ENCODE peak calls at places on chromosomes 11 and 22, in ten cellular contexts. One of them, this sample, is unnamed.

GRCh38 chr11:130510407-130511006 is 62.1 kb downstream of the ADAMTS15 start:
- DNase-seq in mesendoderm: no peak
- DNase-seq in GOT3: no peak
- DNase-seq in effector memory CD8-positive, alpha-beta T cell: no peak
- DNase-seq in stimulated activated CD4-positive, alpha-beta T cell treated with anti-CD3 and anti-CD28 coated beads, TNF-alpha, amount 100 ng/mL, for 4 hours: no peak
- DNase-seq in NCI-H1092 treated with DMSO at 0.1 percent for 48 hours: no peak
- DNase-seq in Ammon's horn: no peak
- DNase-seq in coronary artery: no peak
- DNase-seq in activated CD8-positive, alpha-beta memory T cell treated with anti-CD3 and anti-CD28 coated beads, Interleukin-2, amount 50 U/mL, for 4 hours: no peak
- DNase-seq in renal cortical epithelial cell: no peak
- DNase-seq in this sample: no peak

GRCh38 chr11:12063251-12063650 is 47.1 kb upstream of the MICAL2 start:
- DNase-seq in mesendoderm: no peak
- DNase-seq in GOT3: no peak
- DNase-seq in effector memory CD8-positive, alpha-beta T cell: no peak
- DNase-seq in stimulated activated CD4-positive, alpha-beta T cell treated with anti-CD3 and anti-CD28 coated beads, TNF-alpha, amount 100 ng/mL, for 4 hours: no peak
- DNase-seq in NCI-H1092 treated with DMSO at 0.1 percent for 48 hours: no peak
- DNase-seq in Ammon's horn: no peak
- DNase-seq in coronary artery: no peak
- DNase-seq in activated CD8-positive, alpha-beta memory T cell treated with anti-CD3 and anti-CD28 coated beads, Interleukin-2, amount 50 U/mL, for 4 hours: no peak
- DNase-seq in renal cortical epithelial cell: peak
- DNase-seq in this sample: no peak

GRCh38 chr11:64655901-64656601 is 65.0 kb downstream of the SLC22A12 start:
- DNase-seq in mesendoderm: no peak
- DNase-seq in GOT3: no peak
- DNase-seq in effector memory CD8-positive, alpha-beta T cell: no peak
- DNase-seq in stimulated activated CD4-positive, alpha-beta T cell treated with anti-CD3 and anti-CD28 coated beads, TNF-alpha, amount 100 ng/mL, for 4 hours: no peak
- DNase-seq in NCI-H1092 treated with DMSO at 0.1 percent for 48 hours: no peak
- DNase-seq in Ammon's horn: no peak
- DNase-seq in coronary artery: no peak
- DNase-seq in activated CD8-positive, alpha-beta memory T cell treated with anti-CD3 and anti-CD28 coated beads, Interleukin-2, amount 50 U/mL, for 4 hours: no peak
- DNase-seq in renal cortical epithelial cell: no peak
- DNase-seq in this sample: no peak

GRCh38 chr11:133906746-133907145 is 50.0 kb downstream of the IGSF9B start:
- DNase-seq in mesendoderm: no peak
- DNase-seq in GOT3: no peak
- DNase-seq in effector memory CD8-positive, alpha-beta T cell: no peak
- DNase-seq in stimulated activated CD4-positive, alpha-beta T cell treated with anti-CD3 and anti-CD28 coated beads, TNF-alpha, amount 100 ng/mL, for 4 hours: no peak
- DNase-seq in NCI-H1092 treated with DMSO at 0.1 percent for 48 hours: no peak
- DNase-seq in Ammon's horn: no peak
- DNase-seq in coronary artery: no peak
- DNase-seq in activated CD8-positive, alpha-beta memory T cell treated with anti-CD3 and anti-CD28 coated beads, Interleukin-2, amount 50 U/mL, for 4 hours: no peak
- DNase-seq in renal cortical epithelial cell: no peak
- DNase-seq in this sample: no peak

GRCh38 chr11:17760102-17761029 is 25.8 kb downstream of the KCNC1 start:
- DNase-seq in mesendoderm: peak
- DNase-seq in GOT3: no peak
- DNase-seq in effector memory CD8-positive, alpha-beta T cell: no peak
- DNase-seq in stimulated activated CD4-positive, alpha-beta T cell treated with anti-CD3 and anti-CD28 coated beads, TNF-alpha, amount 100 ng/mL, for 4 hours: no peak
- DNase-seq in NCI-H1092 treated with DMSO at 0.1 percent for 48 hours: peak
- DNase-seq in Ammon's horn: peak
- DNase-seq in coronary artery: no peak
- DNase-seq in activated CD8-positive, alpha-beta memory T cell treated with anti-CD3 and anti-CD28 coated beads, Interleukin-2, amount 50 U/mL, for 4 hours: no peak
- DNase-seq in renal cortical epithelial cell: peak
- DNase-seq in this sample: no peak

GRCh38 chr11:34439521-34440258 is 956 bp downstream of the CAT start:
- DNase-seq in mesendoderm: no peak
- DNase-seq in GOT3: no peak
- DNase-seq in effector memory CD8-positive, alpha-beta T cell: no peak
- DNase-seq in stimulated activated CD4-positive, alpha-beta T cell treated with anti-CD3 and anti-CD28 coated beads, TNF-alpha, amount 100 ng/mL, for 4 hours: no peak
- DNase-seq in NCI-H1092 treated with DMSO at 0.1 percent for 48 hours: no peak
- DNase-seq in Ammon's horn: no peak
- DNase-seq in coronary artery: no peak
- DNase-seq in activated CD8-positive, alpha-beta memory T cell treated with anti-CD3 and anti-CD28 coated beads, Interleukin-2, amount 50 U/mL, for 4 hours: no peak
- DNase-seq in renal cortical epithelial cell: no peak
- DNase-seq in this sample: no peak

GRCh38 chr11:44418438-44418795 is 108.5 kb upstream of the ALX4 start:
- DNase-seq in mesendoderm: no peak
- DNase-seq in GOT3: no peak
- DNase-seq in effector memory CD8-positive, alpha-beta T cell: no peak
- DNase-seq in stimulated activated CD4-positive, alpha-beta T cell treated with anti-CD3 and anti-CD28 coated beads, TNF-alpha, amount 100 ng/mL, for 4 hours: no peak
- DNase-seq in NCI-H1092 treated with DMSO at 0.1 percent for 48 hours: no peak
- DNase-seq in Ammon's horn: no peak
- DNase-seq in coronary artery: peak
- DNase-seq in activated CD8-positive, alpha-beta memory T cell treated with anti-CD3 and anti-CD28 coated beads, Interleukin-2, amount 50 U/mL, for 4 hours: no peak
- DNase-seq in renal cortical epithelial cell: no peak
- DNase-seq in this sample: no peak

GRCh38 chr22:43400449-43400848 is 11.4 kb upstream of the MPPED1 start:
- DNase-seq in mesendoderm: no peak
- DNase-seq in GOT3: no peak
- DNase-seq in effector memory CD8-positive, alpha-beta T cell: no peak
- DNase-seq in stimulated activated CD4-positive, alpha-beta T cell treated with anti-CD3 and anti-CD28 coated beads, TNF-alpha, amount 100 ng/mL, for 4 hours: no peak
- DNase-seq in NCI-H1092 treated with DMSO at 0.1 percent for 48 hours: no peak
- DNase-seq in Ammon's horn: no peak
- DNase-seq in coronary artery: no peak
- DNase-seq in activated CD8-positive, alpha-beta memory T cell treated with anti-CD3 and anti-CD28 coated beads, Interleukin-2, amount 50 U/mL, for 4 hours: no peak
- DNase-seq in renal cortical epithelial cell: no peak
- DNase-seq in this sample: no peak

GRCh38 chr22:45775062-45775461 is 103.4 kb downstream of the ATXN10 start:
- DNase-seq in mesendoderm: no peak
- DNase-seq in GOT3: no peak
- DNase-seq in effector memory CD8-positive, alpha-beta T cell: no peak
- DNase-seq in stimulated activated CD4-positive, alpha-beta T cell treated with anti-CD3 and anti-CD28 coated beads, TNF-alpha, amount 100 ng/mL, for 4 hours: no peak
- DNase-seq in NCI-H1092 treated with DMSO at 0.1 percent for 48 hours: no peak
- DNase-seq in Ammon's horn: no peak
- DNase-seq in coronary artery: no peak
- DNase-seq in activated CD8-positive, alpha-beta memory T cell treated with anti-CD3 and anti-CD28 coated beads, Interleukin-2, amount 50 U/mL, for 4 hours: no peak
- DNase-seq in renal cortical epithelial cell: no peak
- DNase-seq in this sample: no peak

GRCh38 chr11:129418039-129418438 is 42.4 kb downstream of the BARX2 start:
- DNase-seq in mesendoderm: no peak
- DNase-seq in GOT3: no peak
- DNase-seq in effector memory CD8-positive, alpha-beta T cell: no peak
- DNase-seq in stimulated activated CD4-positive, alpha-beta T cell treated with anti-CD3 and anti-CD28 coated beads, TNF-alpha, amount 100 ng/mL, for 4 hours: no peak
- DNase-seq in NCI-H1092 treated with DMSO at 0.1 percent for 48 hours: no peak
- DNase-seq in Ammon's horn: no peak
- DNase-seq in coronary artery: no peak
- DNase-seq in activated CD8-positive, alpha-beta memory T cell treated with anti-CD3 and anti-CD28 coated beads, Interleukin-2, amount 50 U/mL, for 4 hours: no peak
- DNase-seq in renal cortical epithelial cell: peak
- DNase-seq in this sample: no peak

GRCh38 chr11:127925430-127925829 is 661.9 kb downstream of the ETS1 start:
- DNase-seq in mesendoderm: no peak
- DNase-seq in GOT3: no peak
- DNase-seq in effector memory CD8-positive, alpha-beta T cell: no peak
- DNase-seq in stimulated activated CD4-positive, alpha-beta T cell treated with anti-CD3 and anti-CD28 coated beads, TNF-alpha, amount 100 ng/mL, for 4 hours: no peak
- DNase-seq in NCI-H1092 treated with DMSO at 0.1 percent for 48 hours: no peak
- DNase-seq in Ammon's horn: no peak
- DNase-seq in coronary artery: no peak
- DNase-seq in activated CD8-positive, alpha-beta memory T cell treated with anti-CD3 and anti-CD28 coated beads, Interleukin-2, amount 50 U/mL, for 4 hours: no peak
- DNase-seq in renal cortical epithelial cell: peak
- DNase-seq in this sample: peak

GRCh38 chr11:102287963-102288744 is 29.1 kb upstream of the BIRC3 start:
- DNase-seq in mesendoderm: peak
- DNase-seq in GOT3: no peak
- DNase-seq in effector memory CD8-positive, alpha-beta T cell: peak
- DNase-seq in stimulated activated CD4-positive, alpha-beta T cell treated with anti-CD3 and anti-CD28 coated beads, TNF-alpha, amount 100 ng/mL, for 4 hours: no peak
- DNase-seq in NCI-H1092 treated with DMSO at 0.1 percent for 48 hours: peak
- DNase-seq in Ammon's horn: peak
- DNase-seq in coronary artery: no peak
- DNase-seq in activated CD8-positive, alpha-beta memory T cell treated with anti-CD3 and anti-CD28 coated beads, Interleukin-2, amount 50 U/mL, for 4 hours: no peak
- DNase-seq in renal cortical epithelial cell: peak
- DNase-seq in this sample: no peak

GRCh38 chr11:69691449-69691848 is 12.4 kb downstream of the FGF19 start:
- DNase-seq in mesendoderm: peak
- DNase-seq in GOT3: no peak
- DNase-seq in effector memory CD8-positive, alpha-beta T cell: no peak
- DNase-seq in stimulated activated CD4-positive, alpha-beta T cell treated with anti-CD3 and anti-CD28 coated beads, TNF-alpha, amount 100 ng/mL, for 4 hours: no peak
- DNase-seq in NCI-H1092 treated with DMSO at 0.1 percent for 48 hours: no peak
- DNase-seq in Ammon's horn: no peak
- DNase-seq in coronary artery: no peak
- DNase-seq in activated CD8-positive, alpha-beta memory T cell treated with anti-CD3 and anti-CD28 coated beads, Interleukin-2, amount 50 U/mL, for 4 hours: no peak
- DNase-seq in renal cortical epithelial cell: no peak
- DNase-seq in this sample: no peak

GRCh38 chr11:36976740-36977139 is 378.7 kb upstream of the RAG2 start:
- DNase-seq in mesendoderm: no peak
- DNase-seq in GOT3: no peak
- DNase-seq in effector memory CD8-positive, alpha-beta T cell: no peak
- DNase-seq in stimulated activated CD4-positive, alpha-beta T cell treated with anti-CD3 and anti-CD28 coated beads, TNF-alpha, amount 100 ng/mL, for 4 hours: no peak
- DNase-seq in NCI-H1092 treated with DMSO at 0.1 percent for 48 hours: no peak
- DNase-seq in Ammon's horn: no peak
- DNase-seq in coronary artery: no peak
- DNase-seq in activated CD8-positive, alpha-beta memory T cell treated with anti-CD3 and anti-CD28 coated beads, Interleukin-2, amount 50 U/mL, for 4 hours: no peak
- DNase-seq in renal cortical epithelial cell: no peak
- DNase-seq in this sample: no peak

GRCh38 chr22:37739611-37740049 is 42.8 kb downstream of the TRIOBP start:
- DNase-seq in mesendoderm: no peak
- DNase-seq in GOT3: no peak
- DNase-seq in effector memory CD8-positive, alpha-beta T cell: no peak
- DNase-seq in stimulated activated CD4-positive, alpha-beta T cell treated with anti-CD3 and anti-CD28 coated beads, TNF-alpha, amount 100 ng/mL, for 4 hours: no peak
- DNase-seq in NCI-H1092 treated with DMSO at 0.1 percent for 48 hours: no peak
- DNase-seq in Ammon's horn: peak
- DNase-seq in coronary artery: no peak
- DNase-seq in activated CD8-positive, alpha-beta memory T cell treated with anti-CD3 and anti-CD28 coated beads, Interleukin-2, amount 50 U/mL, for 4 hours: no peak
- DNase-seq in renal cortical epithelial cell: no peak
- DNase-seq in this sample: no peak

GRCh38 chr11:69394234-69394891 is 87.1 kb upstream of the LINC01488 start:
- DNase-seq in mesendoderm: no peak
- DNase-seq in GOT3: no peak
- DNase-seq in effector memory CD8-positive, alpha-beta T cell: no peak
- DNase-seq in stimulated activated CD4-positive, alpha-beta T cell treated with anti-CD3 and anti-CD28 coated beads, TNF-alpha, amount 100 ng/mL, for 4 hours: no peak
- DNase-seq in NCI-H1092 treated with DMSO at 0.1 percent for 48 hours: no peak
- DNase-seq in Ammon's horn: peak
- DNase-seq in coronary artery: no peak
- DNase-seq in activated CD8-positive, alpha-beta memory T cell treated with anti-CD3 and anti-CD28 coated beads, Interleukin-2, amount 50 U/mL, for 4 hours: peak
- DNase-seq in renal cortical epithelial cell: no peak
- DNase-seq in this sample: no peak

GRCh38 chr22:43681724-43682360 is 130.3 kb downstream of the EFCAB6 start:
- DNase-seq in mesendoderm: peak
- DNase-seq in GOT3: no peak
- DNase-seq in effector memory CD8-positive, alpha-beta T cell: no peak
- DNase-seq in stimulated activated CD4-positive, alpha-beta T cell treated with anti-CD3 and anti-CD28 coated beads, TNF-alpha, amount 100 ng/mL, for 4 hours: no peak
- DNase-seq in NCI-H1092 treated with DMSO at 0.1 percent for 48 hours: no peak
- DNase-seq in Ammon's horn: no peak
- DNase-seq in coronary artery: no peak
- DNase-seq in activated CD8-positive, alpha-beta memory T cell treated with anti-CD3 and anti-CD28 coated beads, Interleukin-2, amount 50 U/mL, for 4 hours: no peak
- DNase-seq in renal cortical epithelial cell: no peak
- DNase-seq in this sample: no peak

GRCh38 chr11:112315861-112316739 is 55.4 kb upstream of the PLET1 start:
- DNase-seq in mesendoderm: no peak
- DNase-seq in GOT3: no peak
- DNase-seq in effector memory CD8-positive, alpha-beta T cell: no peak
- DNase-seq in stimulated activated CD4-positive, alpha-beta T cell treated with anti-CD3 and anti-CD28 coated beads, TNF-alpha, amount 100 ng/mL, for 4 hours: no peak
- DNase-seq in NCI-H1092 treated with DMSO at 0.1 percent for 48 hours: no peak
- DNase-seq in Ammon's horn: no peak
- DNase-seq in coronary artery: no peak
- DNase-seq in activated CD8-positive, alpha-beta memory T cell treated with anti-CD3 and anti-CD28 coated beads, Interleukin-2, amount 50 U/mL, for 4 hours: no peak
- DNase-seq in renal cortical epithelial cell: no peak
- DNase-seq in this sample: no peak

GRCh38 chr11:10911907-10912306 is 54.1 kb upstream of the ZBED5 start:
- DNase-seq in mesendoderm: no peak
- DNase-seq in GOT3: no peak
- DNase-seq in effector memory CD8-positive, alpha-beta T cell: no peak
- DNase-seq in stimulated activated CD4-positive, alpha-beta T cell treated with anti-CD3 and anti-CD28 coated beads, TNF-alpha, amount 100 ng/mL, for 4 hours: no peak
- DNase-seq in NCI-H1092 treated with DMSO at 0.1 percent for 48 hours: no peak
- DNase-seq in Ammon's horn: no peak
- DNase-seq in coronary artery: no peak
- DNase-seq in activated CD8-positive, alpha-beta memory T cell treated with anti-CD3 and anti-CD28 coated beads, Interleukin-2, amount 50 U/mL, for 4 hours: no peak
- DNase-seq in renal cortical epithelial cell: no peak
- DNase-seq in this sample: no peak

GRCh38 chr11:34806875-34807274 is 109.3 kb downstream of the APIP start:
- DNase-seq in mesendoderm: peak
- DNase-seq in GOT3: no peak
- DNase-seq in effector memory CD8-positive, alpha-beta T cell: no peak
- DNase-seq in stimulated activated CD4-positive, alpha-beta T cell treated with anti-CD3 and anti-CD28 coated beads, TNF-alpha, amount 100 ng/mL, for 4 hours: no peak
- DNase-seq in NCI-H1092 treated with DMSO at 0.1 percent for 48 hours: no peak
- DNase-seq in Ammon's horn: no peak
- DNase-seq in coronary artery: no peak
- DNase-seq in activated CD8-positive, alpha-beta memory T cell treated with anti-CD3 and anti-CD28 coated beads, Interleukin-2, amount 50 U/mL, for 4 hours: no peak
- DNase-seq in renal cortical epithelial cell: no peak
- DNase-seq in this sample: no peak

GRCh38 chr11:128830836-128831780 is 36.0 kb downstream of the KCNJ1 start:
- DNase-seq in mesendoderm: peak
- DNase-seq in GOT3: peak
- DNase-seq in effector memory CD8-positive, alpha-beta T cell: peak
- DNase-seq in stimulated activated CD4-positive, alpha-beta T cell treated with anti-CD3 and anti-CD28 coated beads, TNF-alpha, amount 100 ng/mL, for 4 hours: peak
- DNase-seq in NCI-H1092 treated with DMSO at 0.1 percent for 48 hours: peak
- DNase-seq in Ammon's horn: peak
- DNase-seq in coronary artery: peak
- DNase-seq in activated CD8-positive, alpha-beta memory T cell treated with anti-CD3 and anti-CD28 coated beads, Interleukin-2, amount 50 U/mL, for 4 hours: peak
- DNase-seq in renal cortical epithelial cell: peak
- DNase-seq in this sample: peak

GRCh38 chr22:44576311-44577260 is 78.6 kb upstream of the RTL6 start:
- DNase-seq in mesendoderm: no peak
- DNase-seq in GOT3: no peak
- DNase-seq in effector memory CD8-positive, alpha-beta T cell: no peak
- DNase-seq in stimulated activated CD4-positive, alpha-beta T cell treated with anti-CD3 and anti-CD28 coated beads, TNF-alpha, amount 100 ng/mL, for 4 hours: no peak
- DNase-seq in NCI-H1092 treated with DMSO at 0.1 percent for 48 hours: no peak
- DNase-seq in Ammon's horn: no peak
- DNase-seq in coronary artery: no peak
- DNase-seq in activated CD8-positive, alpha-beta memory T cell treated with anti-CD3 and anti-CD28 coated beads, Interleukin-2, amount 50 U/mL, for 4 hours: no peak
- DNase-seq in renal cortical epithelial cell: no peak
- DNase-seq in this sample: no peak

GRCh38 chr11:17651061-17651460 is 68.3 kb upstream of the MYOD1 start:
- DNase-seq in mesendoderm: no peak
- DNase-seq in GOT3: no peak
- DNase-seq in effector memory CD8-positive, alpha-beta T cell: no peak
- DNase-seq in stimulated activated CD4-positive, alpha-beta T cell treated with anti-CD3 and anti-CD28 coated beads, TNF-alpha, amount 100 ng/mL, for 4 hours: no peak
- DNase-seq in NCI-H1092 treated with DMSO at 0.1 percent for 48 hours: no peak
- DNase-seq in Ammon's horn: no peak
- DNase-seq in coronary artery: no peak
- DNase-seq in activated CD8-positive, alpha-beta memory T cell treated with anti-CD3 and anti-CD28 coated beads, Interleukin-2, amount 50 U/mL, for 4 hours: no peak
- DNase-seq in renal cortical epithelial cell: no peak
- DNase-seq in this sample: no peak

GRCh38 chr11:121659811-121660210 is 207.0 kb upstream of the SORL1-AS1 start:
- DNase-seq in mesendoderm: no peak
- DNase-seq in GOT3: no peak
- DNase-seq in effector memory CD8-positive, alpha-beta T cell: no peak
- DNase-seq in stimulated activated CD4-positive, alpha-beta T cell treated with anti-CD3 and anti-CD28 coated beads, TNF-alpha, amount 100 ng/mL, for 4 hours: no peak
- DNase-seq in NCI-H1092 treated with DMSO at 0.1 percent for 48 hours: no peak
- DNase-seq in Ammon's horn: no peak
- DNase-seq in coronary artery: no peak
- DNase-seq in activated CD8-positive, alpha-beta memory T cell treated with anti-CD3 and anti-CD28 coated beads, Interleukin-2, amount 50 U/mL, for 4 hours: no peak
- DNase-seq in renal cortical epithelial cell: no peak
- DNase-seq in this sample: no peak

GRCh38 chr11:47917643-47918369 is 62.6 kb upstream of the PTPRJ start:
- DNase-seq in mesendoderm: peak
- DNase-seq in GOT3: no peak
- DNase-seq in effector memory CD8-positive, alpha-beta T cell: peak
- DNase-seq in stimulated activated CD4-positive, alpha-beta T cell treated with anti-CD3 and anti-CD28 coated beads, TNF-alpha, amount 100 ng/mL, for 4 hours: no peak
- DNase-seq in NCI-H1092 treated with DMSO at 0.1 percent for 48 hours: peak
- DNase-seq in Ammon's horn: peak
- DNase-seq in coronary artery: peak
- DNase-seq in activated CD8-positive, alpha-beta memory T cell treated with anti-CD3 and anti-CD28 coated beads, Interleukin-2, amount 50 U/mL, for 4 hours: no peak
- DNase-seq in renal cortical epithelial cell: peak
- DNase-seq in this sample: peak

GRCh38 chr11:65432133-65432650 is 9.6 kb downstream of the NEAT1 start:
- DNase-seq in mesendoderm: no peak
- DNase-seq in GOT3: no peak
- DNase-seq in effector memory CD8-positive, alpha-beta T cell: no peak
- DNase-seq in stimulated activated CD4-positive, alpha-beta T cell treated with anti-CD3 and anti-CD28 coated beads, TNF-alpha, amount 100 ng/mL, for 4 hours: no peak
- DNase-seq in NCI-H1092 treated with DMSO at 0.1 percent for 48 hours: no peak
- DNase-seq in Ammon's horn: no peak
- DNase-seq in coronary artery: no peak
- DNase-seq in activated CD8-positive, alpha-beta memory T cell treated with anti-CD3 and anti-CD28 coated beads, Interleukin-2, amount 50 U/mL, for 4 hours: no peak
- DNase-seq in renal cortical epithelial cell: peak
- DNase-seq in this sample: no peak

GRCh38 chr11:31968774-31969433 is 122.0 kb upstream of the RCN1 start:
- DNase-seq in mesendoderm: no peak
- DNase-seq in GOT3: peak
- DNase-seq in effector memory CD8-positive, alpha-beta T cell: no peak
- DNase-seq in stimulated activated CD4-positive, alpha-beta T cell treated with anti-CD3 and anti-CD28 coated beads, TNF-alpha, amount 100 ng/mL, for 4 hours: no peak
- DNase-seq in NCI-H1092 treated with DMSO at 0.1 percent for 48 hours: no peak
- DNase-seq in Ammon's horn: peak
- DNase-seq in coronary artery: no peak
- DNase-seq in activated CD8-positive, alpha-beta memory T cell treated with anti-CD3 and anti-CD28 coated beads, Interleukin-2, amount 50 U/mL, for 4 hours: no peak
- DNase-seq in renal cortical epithelial cell: no peak
- DNase-seq in this sample: no peak

GRCh38 chr11:8671242-8671641 is 11.2 kb downstream of the TRIM66 start:
- DNase-seq in mesendoderm: peak
- DNase-seq in GOT3: peak
- DNase-seq in effector memory CD8-positive, alpha-beta T cell: no peak
- DNase-seq in stimulated activated CD4-positive, alpha-beta T cell treated with anti-CD3 and anti-CD28 coated beads, TNF-alpha, amount 100 ng/mL, for 4 hours: no peak
- DNase-seq in NCI-H1092 treated with DMSO at 0.1 percent for 48 hours: peak
- DNase-seq in Ammon's horn: peak
- DNase-seq in coronary artery: no peak
- DNase-seq in activated CD8-positive, alpha-beta memory T cell treated with anti-CD3 and anti-CD28 coated beads, Interleukin-2, amount 50 U/mL, for 4 hours: no peak
- DNase-seq in renal cortical epithelial cell: peak
- DNase-seq in this sample: peak

This sample was measured in epithelial cell of prostate.